ENCODE peak calls at places on chromosomes 4 and X, in six cellular contexts. One of them, this sample, is unnamed.

GRCh38 chr4:121154103-121154515 is 10.0 kb downstream of the TNIP3 start:
- DNase-seq in cardiac muscle cell: no peak
- DNase-seq in AG09309: no peak
- DNase-seq in prostate gland: no peak
- DNase-seq in body of pancreas: no peak
- DNase-seq in H7: no peak
- DNase-seq in this sample: no peak

GRCh38 chrX:134688839-134689238 is 30.6 kb upstream of the PLAC1 start:
- DNase-seq in AG09309: no peak
- DNase-seq in prostate gland: no peak
- DNase-seq in body of pancreas: no peak
- DNase-seq in H7: no peak
- DNase-seq in cardiac muscle cell: no peak
- DNase-seq in this sample: no peak

GRCh38 chr4:53141308-53141707 is 224.6 kb downstream of the SCFD2 start:
- DNase-seq in AG09309: no peak
- DNase-seq in prostate gland: no peak
- DNase-seq in H7: no peak
- DNase-seq in body of pancreas: no peak
- DNase-seq in cardiac muscle cell: no peak
- DNase-seq in this sample: no peak

GRCh38 chr4:108384544-108384943 is 215.8 kb upstream of the LEF1 start:
- DNase-seq in body of pancreas: no peak
- DNase-seq in prostate gland: no peak
- DNase-seq in cardiac muscle cell: no peak
- DNase-seq in H7: no peak
- DNase-seq in AG09309: no peak
- DNase-seq in this sample: no peak

GRCh38 chrX:120559799-120560198 is 963 bp downstream of the CUL4B start:
- DNase-seq in body of pancreas: no peak
- DNase-seq in AG09309: no peak
- DNase-seq in prostate gland: no peak
- DNase-seq in H7: no peak
- DNase-seq in cardiac muscle cell: peak; percentile 35
- DNase-seq in this sample: no peak

GRCh38 chr4:144734522-144734921 is 88.6 kb downstream of the HHIP start:
- DNase-seq in AG09309: no peak
- DNase-seq in prostate gland: no peak
- DNase-seq in cardiac muscle cell: peak; percentile 18
- DNase-seq in H7: no peak
- DNase-seq in body of pancreas: peak; percentile 11
- DNase-seq in this sample: no peak

GRCh38 chr4:120062663-120063195 is 3.9 kb downstream of the MAD2L1 start:
- DNase-seq in H7: no peak
- DNase-seq in cardiac muscle cell: no peak
- DNase-seq in AG09309: no peak
- DNase-seq in body of pancreas: no peak
- DNase-seq in prostate gland: no peak
- DNase-seq in this sample: no peak

GRCh38 chr4:156388826-156389225 is 435.2 kb upstream of the CTSO start:
- DNase-seq in H7: no peak
- DNase-seq in body of pancreas: no peak
- DNase-seq in cardiac muscle cell: no peak
- DNase-seq in AG09309: no peak
- DNase-seq in prostate gland: no peak
- DNase-seq in this sample: no peak

GRCh38 chrX:51435101-51435500 is 61.3 kb downstream of the NUDT11 start:
- DNase-seq in prostate gland: no peak
- DNase-seq in cardiac muscle cell: no peak
- DNase-seq in H7: no peak
- DNase-seq in body of pancreas: no peak
- DNase-seq in AG09309: no peak
- DNase-seq in this sample: no peak

GRCh38 chr4:144343143-144343755 is 202.7 kb upstream of the GYPA start:
- DNase-seq in body of pancreas: no peak
- DNase-seq in prostate gland: no peak
- DNase-seq in H7: no peak
- DNase-seq in cardiac muscle cell: no peak
- DNase-seq in AG09309: no peak
- DNase-seq in this sample: no peak

GRCh38 chrX:69173906-69174305 is 8.7 kb upstream of the PJA1 start:
- DNase-seq in H7: peak; percentile 63
- DNase-seq in cardiac muscle cell: no peak
- DNase-seq in body of pancreas: no peak
- DNase-seq in prostate gland: no peak
- DNase-seq in AG09309: no peak
- DNase-seq in this sample: no peak

GRCh38 chr4:59553063-59553738 is 1646.9 kb upstream of the ADGRL3 start:
- DNase-seq in H7: no peak
- DNase-seq in cardiac muscle cell: no peak
- DNase-seq in AG09309: no peak
- DNase-seq in body of pancreas: no peak
- DNase-seq in prostate gland: no peak
- DNase-seq in this sample: no peak

GRCh38 chr4:159823743-159824142 is 720.9 kb downstream of the RAPGEF2 start:
- DNase-seq in body of pancreas: no peak
- DNase-seq in prostate gland: no peak
- DNase-seq in cardiac muscle cell: no peak
- DNase-seq in H7: no peak
- DNase-seq in AG09309: no peak
- DNase-seq in this sample: no peak

GRCh38 chr4:13992041-13992440 is 364.5 kb upstream of the BOD1L1 start:
- DNase-seq in AG09309: no peak
- DNase-seq in H7: no peak
- DNase-seq in body of pancreas: no peak
- DNase-seq in cardiac muscle cell: no peak
- DNase-seq in prostate gland: no peak
- DNase-seq in this sample: no peak

GRCh38 chrX:40152706-40153334 is 55.1 kb upstream of the BCOR start:
- DNase-seq in H7: peak; percentile 87
- DNase-seq in body of pancreas: peak; percentile 78
- DNase-seq in prostate gland: peak; percentile 52
- DNase-seq in cardiac muscle cell: no peak
- DNase-seq in AG09309: no peak
- DNase-seq in this sample: peak; percentile 45

GRCh38 chr4:7166981-7167700 is 25.2 kb upstream of the SORCS2 start:
- DNase-seq in H7: peak; percentile 35
- DNase-seq in cardiac muscle cell: no peak
- DNase-seq in body of pancreas: no peak
- DNase-seq in AG09309: no peak
- DNase-seq in prostate gland: no peak
- DNase-seq in this sample: no peak

GRCh38 chr4:161815841-161816240 is 348.0 kb downstream of the FSTL5 start:
- DNase-seq in body of pancreas: no peak
- DNase-seq in prostate gland: no peak
- DNase-seq in AG09309: no peak
- DNase-seq in cardiac muscle cell: no peak
- DNase-seq in H7: no peak
- DNase-seq in this sample: no peak

GRCh38 chr4:180380733-180381132 is 1862.5 kb upstream of the TENM3 start:
- DNase-seq in prostate gland: no peak
- DNase-seq in body of pancreas: no peak
- DNase-seq in cardiac muscle cell: no peak
- DNase-seq in AG09309: no peak
- DNase-seq in H7: no peak
- DNase-seq in this sample: no peak

GRCh38 chrX:18558799-18559198 is 113.1 kb downstream of the RS1 start:
- DNase-seq in cardiac muscle cell: no peak
- DNase-seq in H7: no peak
- DNase-seq in prostate gland: no peak
- DNase-seq in body of pancreas: no peak
- DNase-seq in AG09309: no peak
- DNase-seq in this sample: no peak

GRCh38 chr4:3500634-3501101 is 31.6 kb downstream of the LRPAP1 start:
- DNase-seq in AG09309: no peak
- DNase-seq in prostate gland: no peak
- DNase-seq in body of pancreas: no peak
- DNase-seq in H7: no peak
- DNase-seq in cardiac muscle cell: no peak
- DNase-seq in this sample: no peak

GRCh38 chrX:107207089-107207488 is 678 bp downstream of the DNAAF6 start:
- DNase-seq in AG09309: no peak
- DNase-seq in prostate gland: no peak
- DNase-seq in H7: no peak
- DNase-seq in cardiac muscle cell: no peak
- DNase-seq in body of pancreas: no peak
- DNase-seq in this sample: no peak

GRCh38 chrX:107207943-107208342 is 1.5 kb downstream of the DNAAF6 start:
- DNase-seq in body of pancreas: no peak
- DNase-seq in cardiac muscle cell: no peak
- DNase-seq in prostate gland: no peak
- DNase-seq in AG09309: no peak
- DNase-seq in H7: no peak
- DNase-seq in this sample: no peak

GRCh38 chrX:107206697-107207065 is 270 bp downstream of the DNAAF6 start:
- DNase-seq in cardiac muscle cell: no peak
- DNase-seq in body of pancreas: no peak
- DNase-seq in prostate gland: no peak
- DNase-seq in AG09309: no peak
- DNase-seq in H7: no peak
- DNase-seq in this sample: no peak

GRCh38 chrX:107204063-107204605 is 2.1 kb downstream of the NUP62CL start:
- DNase-seq in body of pancreas: peak; percentile 76
- DNase-seq in prostate gland: no peak
- DNase-seq in AG09309: no peak
- DNase-seq in H7: no peak
- DNase-seq in cardiac muscle cell: no peak
- DNase-seq in this sample: no peak

GRCh38 chrX:107205770-107206696 is at the start of the genes DNAAF6 and NUP62CL:
- DNase-seq in body of pancreas: peak; percentile 87
- DNase-seq in AG09309: no peak
- DNase-seq in cardiac muscle cell: peak; percentile 91
- DNase-seq in H7: peak; percentile 83
- DNase-seq in prostate gland: peak; percentile 42
- DNase-seq in this sample: peak; percentile 69
- H3K4me3 ChIP-seq in body of pancreas: peak within 1 kb of the TSS; percentile 22
- H3K4me3 ChIP-seq in AG09309: peak within 1 kb of the TSS; percentile 32
- H3K4me3 ChIP-seq in cardiac muscle cell: peak within 1 kb of the TSS; percentile 66
- H3K4me3 ChIP-seq in H7: peak within 1 kb of the TSS; percentile 51
- H3K4me3 ChIP-seq in prostate gland: peak within 1 kb of the TSS; percentile 31
- H3K4me3 ChIP-seq in this sample: peak within 1 kb of the TSS; percentile 58

DNA sequence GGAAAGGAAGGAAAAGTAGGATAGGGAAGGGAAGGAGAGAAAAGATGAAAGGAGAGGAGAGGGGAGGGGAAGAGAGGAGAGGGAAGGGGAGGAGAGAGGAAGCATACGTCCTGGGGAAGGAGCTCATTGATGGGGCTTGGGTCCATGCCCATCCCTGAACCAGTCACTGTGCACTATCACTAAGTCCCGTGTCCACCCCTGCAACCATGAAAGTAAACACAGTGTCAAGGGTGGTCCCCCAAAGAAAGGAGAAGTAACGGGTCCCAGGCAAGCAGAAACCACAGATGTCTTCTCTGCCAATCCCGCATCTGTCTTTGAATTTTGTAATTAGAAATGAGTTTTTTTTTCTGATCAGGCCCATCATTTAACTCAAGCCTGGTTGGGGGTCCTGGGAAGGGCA is 55.2 kb downstream of the LGI2 start:
- DNase-seq in cardiac muscle cell: no peak
- DNase-seq in prostate gland: no peak
- DNase-seq in body of pancreas: no peak
- DNase-seq in H7: no peak
- DNase-seq in AG09309: no peak
- DNase-seq in this sample: no peak
- H3K4me3 ChIP-seq in cardiac muscle cell: no peak overlapping the region
- H3K4me3 ChIP-seq in prostate gland: no peak overlapping the region
- H3K4me3 ChIP-seq in body of pancreas: no peak overlapping the region
- H3K4me3 ChIP-seq in H7: no peak overlapping the region
- H3K4me3 ChIP-seq in AG09309: no peak overlapping the region
- H3K4me3 ChIP-seq in this sample: no peak overlapping the region

GRCh38 chr4:118939169-118939779 is 50.6 kb downstream of the SYNPO2 start:
- DNase-seq in body of pancreas: no peak
- DNase-seq in H7: no peak
- DNase-seq in AG09309: no peak
- DNase-seq in cardiac muscle cell: no peak
- DNase-seq in prostate gland: no peak
- DNase-seq in this sample: no peak
- H3K4me3 ChIP-seq in body of pancreas: no peak overlapping the region
- H3K4me3 ChIP-seq in H7: no peak overlapping the region
- H3K4me3 ChIP-seq in AG09309: no peak overlapping the region
- H3K4me3 ChIP-seq in cardiac muscle cell: no peak overlapping the region
- H3K4me3 ChIP-seq in prostate gland: no peak overlapping the region
- H3K4me3 ChIP-seq in this sample: no peak overlapping the region

GRCh38 chrX:153944140-153944799 is at the start of gene RENBP:
- DNase-seq in AG09309: no peak
- DNase-seq in body of pancreas: no peak
- DNase-seq in H7: peak; percentile 89
- DNase-seq in cardiac muscle cell: peak; percentile 62
- DNase-seq in prostate gland: no peak
- DNase-seq in this sample: peak; percentile 70

GRCh38 chrX:153939573-153939972 is 4.7 kb upstream of the NAA10 start:
- DNase-seq in prostate gland: no peak
- DNase-seq in cardiac muscle cell: no peak
- DNase-seq in AG09309: no peak
- DNase-seq in H7: no peak
- DNase-seq in body of pancreas: no peak
- DNase-seq in this sample: no peak

GRCh38 chrX:153944800-153945150 is 332 bp upstream of the RENBP start:
- DNase-seq in prostate gland: no peak
- DNase-seq in cardiac muscle cell: no peak
- DNase-seq in AG09309: no peak
- DNase-seq in H7: no peak
- DNase-seq in body of pancreas: no peak
- DNase-seq in this sample: no peak

GRCh38 chrX:153938226-153938786 is 3.5 kb upstream of the NAA10 start:
- DNase-seq in prostate gland: no peak
- DNase-seq in AG09309: no peak
- DNase-seq in H7: no peak
- DNase-seq in cardiac muscle cell: no peak
- DNase-seq in body of pancreas: no peak
- DNase-seq in this sample: no peak

DNA sequence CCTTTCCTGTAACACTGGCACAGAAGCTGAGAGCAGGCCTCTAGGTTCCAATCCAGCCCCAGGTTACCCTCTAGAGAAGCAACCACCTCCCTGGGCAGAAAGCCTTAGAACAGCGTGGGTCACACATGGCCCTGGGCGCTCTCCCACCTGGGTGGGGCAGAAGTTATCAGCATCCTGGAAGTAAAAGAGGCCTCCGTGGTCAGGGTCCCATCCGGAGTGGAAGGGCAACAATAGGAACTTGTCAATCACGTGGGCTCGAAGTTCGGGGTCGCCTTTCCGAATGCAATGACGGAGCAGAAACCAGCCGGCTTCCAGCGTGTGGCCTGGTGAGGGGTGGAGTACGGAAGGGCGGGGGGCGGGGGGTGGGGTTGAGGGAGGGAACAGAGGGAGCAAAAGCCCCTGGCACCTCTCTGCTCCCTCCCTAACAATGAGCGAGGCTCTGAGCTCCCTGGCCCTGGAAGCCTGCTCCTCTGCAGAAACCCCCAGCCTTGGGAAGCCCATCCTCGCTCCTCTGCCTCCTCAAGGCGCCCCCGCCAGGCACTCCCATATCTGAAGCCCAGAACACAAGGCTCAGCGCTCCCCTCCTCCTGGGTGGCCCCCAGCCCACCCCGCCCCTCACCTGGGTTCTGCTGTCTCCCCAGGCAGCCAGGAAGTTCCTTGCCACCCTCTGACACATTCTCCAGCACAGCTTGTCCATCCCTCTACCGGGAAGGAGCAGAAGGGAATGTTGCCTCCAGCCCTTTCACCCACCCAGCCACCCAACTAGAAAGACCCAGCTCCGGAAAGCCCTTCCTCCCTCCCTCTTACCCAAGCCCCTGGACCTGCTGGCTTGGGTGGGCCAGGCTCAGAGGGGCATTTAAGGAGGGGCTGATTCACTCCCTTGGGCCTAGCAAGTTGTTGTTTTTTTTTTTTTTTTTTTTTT is 2.9 kb downstream of the RENBP start:
- DNase-seq in prostate gland: no peak
- DNase-seq in body of pancreas: no peak
- DNase-seq in H7: peak; percentile 86
- DNase-seq in AG09309: no peak
- DNase-seq in cardiac muscle cell: no peak
- DNase-seq in this sample: no peak
- H3K4me3 ChIP-seq in prostate gland: no peak overlapping the region
- H3K4me3 ChIP-seq in body of pancreas: no peak overlapping the region
- H3K4me3 ChIP-seq in H7: peak overlapping the region; percentile 19
- H3K4me3 ChIP-seq in AG09309: no peak overlapping the region
- H3K4me3 ChIP-seq in cardiac muscle cell: no peak overlapping the region
- H3K4me3 ChIP-seq in this sample: no peak overlapping the region